ENCODE peak calls at places on chromosomes 4 and X, in five cellular contexts. One of them, this sample, is unnamed.

GRCh38 chr4:105588252-105588651 is 35.8 kb downstream of the ARHGEF38 start:
- DNase-seq in ovary: no peak
- DNase-seq in testis: no peak
- DNase-seq in heart left ventricle: no peak
- DNase-seq in H54: no peak
- DNase-seq in this sample: no peak

GRCh38 chr4:77636902-77637301 is 31.3 kb downstream of the CXCL13 start:
- DNase-seq in ovary: no peak
- DNase-seq in heart left ventricle: no peak
- DNase-seq in H54: peak
- DNase-seq in testis: no peak
- DNase-seq in this sample: no peak

GRCh38 chrX:50067435-50068292 is 133.1 kb downstream of the AKAP4 start:
- DNase-seq in H54: no peak
- DNase-seq in testis: peak
- DNase-seq in ovary: peak
- DNase-seq in heart left ventricle: no peak
- DNase-seq in this sample: peak

GRCh38 chrX:19721726-19722370 is 165.6 kb downstream of the SH3KBP1 start:
- DNase-seq in testis: no peak
- DNase-seq in heart left ventricle: no peak
- DNase-seq in H54: no peak
- DNase-seq in ovary: no peak
- DNase-seq in this sample: no peak

GRCh38 chrX:10119399-10119990 is 37.3 kb upstream of the CLCN4 start:
- DNase-seq in heart left ventricle: peak
- DNase-seq in ovary: peak
- DNase-seq in testis: peak
- DNase-seq in H54: peak
- DNase-seq in this sample: peak

GRCh38 chrX:39766882-39767281 is 330.9 kb downstream of the BCOR start:
- DNase-seq in testis: peak
- DNase-seq in ovary: no peak
- DNase-seq in heart left ventricle: peak
- DNase-seq in H54: no peak
- DNase-seq in this sample: peak

GRCh38 chrX:47358387-47359065 is 11.9 kb upstream of the ZNF157 start:
- DNase-seq in testis: no peak
- DNase-seq in H54: no peak
- DNase-seq in ovary: no peak
- DNase-seq in heart left ventricle: no peak
- DNase-seq in this sample: no peak

GRCh38 chr4:118351851-118352827 is 664 bp downstream of the PRSS12 start:
- DNase-seq in heart left ventricle: no peak
- DNase-seq in ovary: peak
- DNase-seq in testis: peak
- DNase-seq in H54: no peak
- DNase-seq in this sample: peak

GRCh38 chr4:177033130-177033529 is 240.4 kb upstream of the VEGFC start:
- DNase-seq in testis: no peak
- DNase-seq in heart left ventricle: no peak
- DNase-seq in ovary: no peak
- DNase-seq in H54: no peak
- DNase-seq in this sample: no peak

GRCh38 chr4:82523179-82523578 is 38.6 kb downstream of the TMEM150C start:
- DNase-seq in testis: no peak
- DNase-seq in H54: no peak
- DNase-seq in heart left ventricle: no peak
- DNase-seq in ovary: no peak
- DNase-seq in this sample: no peak

GRCh38 chrX:93404121-93404520 is 269.3 kb downstream of the NAP1L3 start:
- DNase-seq in ovary: no peak
- DNase-seq in heart left ventricle: no peak
- DNase-seq in H54: no peak
- DNase-seq in testis: no peak
- DNase-seq in this sample: no peak

GRCh38 chr4:6360385-6360784 is 90.7 kb downstream of the WFS1 start:
- DNase-seq in ovary: no peak
- DNase-seq in testis: no peak
- DNase-seq in H54: no peak
- DNase-seq in heart left ventricle: no peak
- DNase-seq in this sample: no peak

GRCh38 chrX:102546818-102547493 is 30.4 kb upstream of the TMSB15A start:
- DNase-seq in H54: no peak
- DNase-seq in testis: peak
- DNase-seq in ovary: no peak
- DNase-seq in heart left ventricle: no peak
- DNase-seq in this sample: no peak

GRCh38 chr4:48985602-48985975 is 486 bp upstream of the CWH43 start:
- DNase-seq in testis: no peak
- DNase-seq in ovary: no peak
- DNase-seq in heart left ventricle: no peak
- DNase-seq in H54: no peak
- DNase-seq in this sample: no peak

GRCh38 chr4:27692098-27692679 is 831.5 kb downstream of the STIM2 start:
- DNase-seq in ovary: no peak
- DNase-seq in heart left ventricle: no peak
- DNase-seq in testis: peak
- DNase-seq in H54: no peak
- DNase-seq in this sample: peak

GRCh38 chr4:144449623-144450022 is 196.3 kb upstream of the HHIP start:
- DNase-seq in H54: peak
- DNase-seq in ovary: no peak
- DNase-seq in testis: peak
- DNase-seq in heart left ventricle: no peak
- DNase-seq in this sample: peak

GRCh38 chrX:87732133-87732532 is 214.5 kb downstream of the KLHL4 start:
- DNase-seq in ovary: no peak
- DNase-seq in H54: no peak
- DNase-seq in heart left ventricle: no peak
- DNase-seq in testis: no peak
- DNase-seq in this sample: no peak

GRCh38 chr4:6371271-6371670 is 101.1 kb downstream of the PPP2R2C start:
- DNase-seq in ovary: no peak
- DNase-seq in H54: no peak
- DNase-seq in testis: no peak
- DNase-seq in heart left ventricle: no peak
- DNase-seq in this sample: no peak

GRCh38 chr4:10750714-10751113 is 66.1 kb upstream of the CLNK start:
- DNase-seq in ovary: no peak
- DNase-seq in heart left ventricle: no peak
- DNase-seq in H54: no peak
- DNase-seq in testis: no peak
- DNase-seq in this sample: no peak

GRCh38 chr4:77762531-77762930 is 56.6 kb downstream of the CNOT6L start:
- DNase-seq in testis: no peak
- DNase-seq in heart left ventricle: no peak
- DNase-seq in H54: no peak
- DNase-seq in ovary: no peak
- DNase-seq in this sample: no peak

GRCh38 chrX:107823456-107823855 is 2.2 kb upstream of the MID2 start:
- DNase-seq in testis: no peak
- DNase-seq in H54: no peak
- DNase-seq in heart left ventricle: no peak
- DNase-seq in ovary: no peak
- DNase-seq in this sample: no peak

GRCh38 chrX:154540897-154541535 is 5.6 kb downstream of the G6PD start:
- DNase-seq in ovary: no peak
- DNase-seq in testis: no peak
- DNase-seq in heart left ventricle: no peak
- DNase-seq in H54: no peak
- DNase-seq in this sample: peak

GRCh38 chr4:26141916-26142638 is 178.7 kb upstream of the RBPJ start:
- DNase-seq in testis: peak
- DNase-seq in heart left ventricle: peak
- DNase-seq in H54: no peak
- DNase-seq in ovary: no peak
- DNase-seq in this sample: no peak

GRCh38 chrX:107118322-107119147 is at the start of gene RBM41:
- DNase-seq in H54: peak
- DNase-seq in ovary: peak
- DNase-seq in testis: peak
- DNase-seq in heart left ventricle: peak
- DNase-seq in this sample: peak

GRCh38 chr4:64911846-64912245 is 502.6 kb upstream of the TECRL start:
- DNase-seq in ovary: no peak
- DNase-seq in heart left ventricle: no peak
- DNase-seq in testis: no peak
- DNase-seq in H54: no peak
- DNase-seq in this sample: no peak

GRCh38 chr4:150130953-150131352 is 52.7 kb downstream of the DCLK2 start:
- DNase-seq in heart left ventricle: no peak
- DNase-seq in H54: no peak
- DNase-seq in testis: no peak
- DNase-seq in ovary: no peak
- DNase-seq in this sample: peak

GRCh38 chr4:140151700-140152014 is 2.3 kb downstream of the MAML3 start:
- DNase-seq in H54: peak
- DNase-seq in ovary: peak
- DNase-seq in heart left ventricle: peak
- DNase-seq in testis: peak
- DNase-seq in this sample: peak
- TF ChIP-seq POLR2A in H54: no peak
- TF ChIP-seq POLR2A in ovary: peak
- TF ChIP-seq POLR2A in heart left ventricle: no peak
- TF ChIP-seq POLR2A in testis: no peak
- TF ChIP-seq POLR2A in this sample: no peak

GRCh38 chrX:124665878-124666425 is 319.6 kb downstream of the SH2D1A start:
- DNase-seq in ovary: no peak
- DNase-seq in heart left ventricle: no peak
- DNase-seq in testis: no peak
- DNase-seq in H54: no peak
- DNase-seq in this sample: no peak
- TF ChIP-seq POLR2A in ovary: no peak
- TF ChIP-seq POLR2A in heart left ventricle: no peak
- TF ChIP-seq POLR2A in testis: no peak
- TF ChIP-seq POLR2A in H54: no peak
- TF ChIP-seq POLR2A in this sample: no peak

GRCh38 chrX:48541140-48541814 is 1.8 kb downstream of the TBC1D25 start:
- DNase-seq in H54: no peak
- DNase-seq in heart left ventricle: no peak
- DNase-seq in ovary: no peak
- DNase-seq in testis: no peak
- DNase-seq in this sample: no peak
- TF ChIP-seq POLR2A in H54: no peak
- TF ChIP-seq POLR2A in heart left ventricle: no peak
- TF ChIP-seq POLR2A in ovary: no peak
- TF ChIP-seq POLR2A in testis: no peak
- TF ChIP-seq POLR2A in this sample: no peak

DNA sequence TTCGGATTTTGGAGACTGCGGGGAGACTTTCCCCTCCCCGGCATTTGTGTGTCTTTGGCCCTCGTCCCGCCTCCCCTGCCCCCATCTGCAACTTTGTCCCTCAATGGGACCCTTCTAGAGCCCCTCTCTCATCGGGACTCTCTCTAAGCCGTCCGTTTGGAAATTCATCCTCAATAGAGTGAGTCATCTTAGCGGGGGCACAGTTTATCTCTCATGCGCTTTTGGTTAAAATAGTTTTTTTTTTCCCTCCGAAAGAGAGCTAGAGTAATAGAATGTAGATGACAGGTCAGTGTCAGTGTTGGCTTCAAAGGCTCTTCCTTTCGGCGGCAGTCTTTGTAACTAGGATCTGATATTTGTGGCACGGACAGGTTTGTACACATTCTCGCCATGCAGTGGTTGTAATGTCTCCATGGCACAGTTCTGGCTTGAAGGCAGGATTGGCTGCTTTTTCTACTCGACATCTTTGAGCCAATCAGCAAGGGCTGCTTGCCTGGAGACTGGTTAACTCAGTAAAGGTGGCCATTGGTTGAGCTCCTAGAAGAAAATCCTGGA is 966 bp downstream of the N4BP2 start:
- DNase-seq in heart left ventricle: peak
- DNase-seq in testis: peak
- DNase-seq in ovary: peak
- DNase-seq in H54: peak
- DNase-seq in this sample: peak
- TF ChIP-seq POLR2A in heart left ventricle: no peak
- TF ChIP-seq POLR2A in testis: no peak
- TF ChIP-seq POLR2A in ovary: peak
- TF ChIP-seq POLR2A in H54: peak
- TF ChIP-seq POLR2A in this sample: peak

DNA sequence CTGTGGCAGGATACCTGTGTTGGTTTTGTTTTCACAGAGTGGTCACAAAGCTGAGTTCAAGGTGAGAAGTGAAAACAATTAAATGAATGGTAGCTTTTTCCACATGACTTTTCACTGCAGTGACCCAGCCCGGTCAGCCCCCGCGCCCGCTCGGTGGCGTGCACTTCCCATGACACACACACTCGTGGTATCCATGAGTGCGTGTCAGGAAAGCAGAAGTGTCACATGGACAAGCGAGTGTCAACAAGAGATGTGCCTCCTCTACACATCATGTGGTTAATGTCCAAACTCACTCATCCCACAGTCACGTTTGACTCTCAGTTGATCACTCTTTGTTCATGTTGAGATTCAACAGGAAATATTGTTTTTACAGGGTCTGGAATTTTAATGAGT is 112.3 kb upstream of the ENPP6 start:
- DNase-seq in heart left ventricle: no peak
- DNase-seq in H54: no peak
- DNase-seq in testis: peak
- DNase-seq in ovary: no peak
- DNase-seq in this sample: peak
- TF ChIP-seq POLR2A in heart left ventricle: no peak
- TF ChIP-seq POLR2A in H54: no peak
- TF ChIP-seq POLR2A in testis: no peak
- TF ChIP-seq POLR2A in ovary: no peak
- TF ChIP-seq POLR2A in this sample: no peak

DNA sequence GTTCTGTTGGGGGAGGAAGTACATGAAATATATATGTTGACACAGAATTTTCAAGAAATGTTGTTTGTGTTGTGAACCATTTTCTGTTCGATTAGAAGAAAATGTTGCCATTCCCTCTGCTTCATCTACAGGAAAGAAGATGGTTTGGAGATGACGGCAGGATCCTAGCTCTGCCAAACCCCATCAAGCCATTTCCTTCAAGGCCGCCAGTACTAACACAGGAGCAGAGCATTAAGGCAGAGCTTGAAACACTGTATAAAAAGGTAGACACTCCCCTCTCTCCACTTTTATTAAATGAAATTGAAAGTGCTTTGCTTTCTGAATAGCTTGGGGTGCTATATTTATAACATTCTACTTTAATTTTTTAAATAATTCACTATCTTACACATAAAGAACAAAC is 46.8 kb downstream of the CC2D2A start:
- DNase-seq in testis: no peak
- DNase-seq in ovary: no peak
- DNase-seq in H54: no peak
- DNase-seq in heart left ventricle: no peak
- DNase-seq in this sample: no peak
- TF ChIP-seq POLR2A in testis: no peak
- TF ChIP-seq POLR2A in ovary: no peak
- TF ChIP-seq POLR2A in H54: no peak
- TF ChIP-seq POLR2A in heart left ventricle: no peak
- TF ChIP-seq POLR2A in this sample: no peak

This sample was measured in adrenal gland.